ENCODE peak calls at places on chromosomes 13 and 19, in six cellular contexts. One of them, this sample, is unnamed.

GRCh38 chr19:31152906-31153305 is 196.3 kb downstream of the TSHZ3 start:
- DNase-seq in hepatocyte: no peak
- DNase-seq in stomach: no peak
- DNase-seq in coronary artery: no peak
- DNase-seq in dorsolateral prefrontal cortex: no peak
- DNase-seq in cardiac muscle cell: no peak
- DNase-seq in this sample: no peak

GRCh38 chr13:33251131-33251629 is 34.4 kb downstream of the STARD13 start:
- DNase-seq in hepatocyte: peak
- DNase-seq in stomach: no peak
- DNase-seq in dorsolateral prefrontal cortex: no peak
- DNase-seq in cardiac muscle cell: peak
- DNase-seq in coronary artery: no peak
- DNase-seq in this sample: no peak

GRCh38 chr19:46392252-46392801 is 21.0 kb downstream of the CCDC8 start:
- DNase-seq in stomach: no peak
- DNase-seq in hepatocyte: peak
- DNase-seq in coronary artery: no peak
- DNase-seq in dorsolateral prefrontal cortex: no peak
- DNase-seq in cardiac muscle cell: peak
- DNase-seq in this sample: peak

GRCh38 chr19:3046621-3047306 is 15.5 kb downstream of the TLE5 start:
- DNase-seq in stomach: no peak
- DNase-seq in coronary artery: peak
- DNase-seq in cardiac muscle cell: peak
- DNase-seq in hepatocyte: peak
- DNase-seq in dorsolateral prefrontal cortex: no peak
- DNase-seq in this sample: no peak

GRCh38 chr19:53511357-53511756 is 26.6 kb upstream of the ZNF331 start:
- DNase-seq in coronary artery: no peak
- DNase-seq in stomach: no peak
- DNase-seq in hepatocyte: no peak
- DNase-seq in cardiac muscle cell: no peak
- DNase-seq in dorsolateral prefrontal cortex: no peak
- DNase-seq in this sample: no peak

GRCh38 chr13:97548736-97549135 is 114.8 kb downstream of the RAP2A start:
- DNase-seq in dorsolateral prefrontal cortex: no peak
- DNase-seq in coronary artery: no peak
- DNase-seq in stomach: no peak
- DNase-seq in cardiac muscle cell: no peak
- DNase-seq in hepatocyte: no peak
- DNase-seq in this sample: no peak

GRCh38 chr19:29603308-29603707 is 2.8 kb upstream of the POP4 start:
- DNase-seq in stomach: no peak
- DNase-seq in dorsolateral prefrontal cortex: no peak
- DNase-seq in coronary artery: no peak
- DNase-seq in hepatocyte: no peak
- DNase-seq in cardiac muscle cell: no peak
- DNase-seq in this sample: no peak

GRCh38 chr19:47446534-47447469 is 24.9 kb downstream of the SLC8A2 start:
- DNase-seq in stomach: peak
- DNase-seq in coronary artery: no peak
- DNase-seq in hepatocyte: peak
- DNase-seq in dorsolateral prefrontal cortex: peak
- DNase-seq in cardiac muscle cell: peak
- DNase-seq in this sample: no peak

GRCh38 chr13:111115051-111115840 is at the start of gene ARHGEF7:
- DNase-seq in hepatocyte: peak
- DNase-seq in coronary artery: no peak
- DNase-seq in stomach: no peak
- DNase-seq in cardiac muscle cell: no peak
- DNase-seq in dorsolateral prefrontal cortex: peak
- DNase-seq in this sample: no peak

GRCh38 chr13:76672422-76672821 is 213.8 kb downstream of the KCTD12 start:
- DNase-seq in coronary artery: no peak
- DNase-seq in stomach: no peak
- DNase-seq in cardiac muscle cell: peak
- DNase-seq in dorsolateral prefrontal cortex: no peak
- DNase-seq in hepatocyte: peak
- DNase-seq in this sample: no peak

GRCh38 chr13:23506071-23506820 is 64.0 kb upstream of the TNFRSF19 start:
- DNase-seq in coronary artery: no peak
- DNase-seq in cardiac muscle cell: peak
- DNase-seq in dorsolateral prefrontal cortex: no peak
- DNase-seq in hepatocyte: no peak
- DNase-seq in stomach: no peak
- DNase-seq in this sample: no peak

GRCh38 chr19:32708457-32708856 is 11.1 kb upstream of the TDRD12 start:
- DNase-seq in cardiac muscle cell: no peak
- DNase-seq in dorsolateral prefrontal cortex: no peak
- DNase-seq in coronary artery: no peak
- DNase-seq in stomach: no peak
- DNase-seq in hepatocyte: no peak
- DNase-seq in this sample: no peak

GRCh38 chr13:40794414-40795368 is 5.3 kb downstream of the SLC25A15 start:
- DNase-seq in hepatocyte: peak
- DNase-seq in coronary artery: no peak
- DNase-seq in stomach: no peak
- DNase-seq in dorsolateral prefrontal cortex: no peak
- DNase-seq in cardiac muscle cell: no peak
- DNase-seq in this sample: no peak

GRCh38 chr13:40181203-40181845 is 485.1 kb downstream of the FOXO1 start:
- DNase-seq in stomach: no peak
- DNase-seq in hepatocyte: peak
- DNase-seq in dorsolateral prefrontal cortex: no peak
- DNase-seq in coronary artery: no peak
- DNase-seq in cardiac muscle cell: peak
- DNase-seq in this sample: no peak

GRCh38 chr13:112131081-112131739 is 64.3 kb downstream of the SOX1 start:
- DNase-seq in dorsolateral prefrontal cortex: no peak
- DNase-seq in cardiac muscle cell: no peak
- DNase-seq in stomach: peak
- DNase-seq in hepatocyte: no peak
- DNase-seq in coronary artery: peak
- DNase-seq in this sample: no peak

GRCh38 chr13:101218484-101218883 is 197.8 kb downstream of the NALCN start:
- DNase-seq in cardiac muscle cell: no peak
- DNase-seq in coronary artery: no peak
- DNase-seq in dorsolateral prefrontal cortex: no peak
- DNase-seq in hepatocyte: no peak
- DNase-seq in stomach: no peak
- DNase-seq in this sample: no peak

GRCh38 chr13:52695856-52696255 is 43.2 kb downstream of the SUGT1 start:
- DNase-seq in coronary artery: no peak
- DNase-seq in stomach: no peak
- DNase-seq in hepatocyte: no peak
- DNase-seq in cardiac muscle cell: peak
- DNase-seq in dorsolateral prefrontal cortex: no peak
- DNase-seq in this sample: no peak

GRCh38 chr13:29567411-29567810 is 28.1 kb downstream of the SLC7A1 start:
- DNase-seq in coronary artery: no peak
- DNase-seq in dorsolateral prefrontal cortex: no peak
- DNase-seq in hepatocyte: no peak
- DNase-seq in stomach: no peak
- DNase-seq in cardiac muscle cell: no peak
- DNase-seq in this sample: no peak

GRCh38 chr13:60326273-60326672 is 70.7 kb upstream of the TDRD3 start:
- DNase-seq in coronary artery: no peak
- DNase-seq in stomach: no peak
- DNase-seq in cardiac muscle cell: no peak
- DNase-seq in hepatocyte: no peak
- DNase-seq in dorsolateral prefrontal cortex: no peak
- DNase-seq in this sample: no peak

GRCh38 chr19:28634837-28635236 is 578.1 kb downstream of the UQCRFS1 start:
- DNase-seq in hepatocyte: no peak
- DNase-seq in cardiac muscle cell: no peak
- DNase-seq in dorsolateral prefrontal cortex: no peak
- DNase-seq in coronary artery: no peak
- DNase-seq in stomach: no peak
- DNase-seq in this sample: no peak

GRCh38 chr13:99339230-99339721 is 32.1 kb upstream of the GPR183 start:
- DNase-seq in hepatocyte: no peak
- DNase-seq in stomach: no peak
- DNase-seq in cardiac muscle cell: no peak
- DNase-seq in coronary artery: no peak
- DNase-seq in dorsolateral prefrontal cortex: no peak
- DNase-seq in this sample: no peak

GRCh38 chr19:36139120-36139472 is 770 bp upstream of the CAPNS1 start:
- DNase-seq in coronary artery: no peak
- DNase-seq in hepatocyte: no peak
- DNase-seq in cardiac muscle cell: no peak
- DNase-seq in stomach: no peak
- DNase-seq in dorsolateral prefrontal cortex: no peak
- DNase-seq in this sample: no peak
- H3K4me3 ChIP-seq in coronary artery: peak
- H3K4me3 ChIP-seq in hepatocyte: peak
- H3K4me3 ChIP-seq in cardiac muscle cell: peak
- H3K4me3 ChIP-seq in stomach: peak
- H3K4me3 ChIP-seq in dorsolateral prefrontal cortex: peak
- H3K4me3 ChIP-seq in this sample: peak

GRCh38 chr19:18160792-18161690 is 8.1 kb downstream of the PIK3R2 start:
- DNase-seq in coronary artery: no peak
- DNase-seq in dorsolateral prefrontal cortex: peak
- DNase-seq in stomach: peak
- DNase-seq in cardiac muscle cell: peak
- DNase-seq in hepatocyte: peak
- DNase-seq in this sample: peak
- TF ChIP-seq CTCF in coronary artery: peak
- TF ChIP-seq CTCF in dorsolateral prefrontal cortex: peak
- TF ChIP-seq CTCF in stomach: peak
- TF ChIP-seq CTCF in cardiac muscle cell: peak
- TF ChIP-seq CTCF in hepatocyte: peak
- TF ChIP-seq CTCF in this sample: peak

GRCh38 chr13:105074756-105075155 is 1460.7 kb downstream of the EFNB2 start:
- DNase-seq in hepatocyte: no peak
- DNase-seq in cardiac muscle cell: no peak
- DNase-seq in coronary artery: no peak
- DNase-seq in dorsolateral prefrontal cortex: no peak
- DNase-seq in stomach: no peak
- DNase-seq in this sample: no peak
- H3K4me3 ChIP-seq in hepatocyte: no peak
- H3K4me3 ChIP-seq in cardiac muscle cell: no peak
- H3K4me3 ChIP-seq in coronary artery: no peak
- H3K4me3 ChIP-seq in dorsolateral prefrontal cortex: no peak
- H3K4me3 ChIP-seq in stomach: no peak
- H3K4me3 ChIP-seq in this sample: no peak

DNA sequence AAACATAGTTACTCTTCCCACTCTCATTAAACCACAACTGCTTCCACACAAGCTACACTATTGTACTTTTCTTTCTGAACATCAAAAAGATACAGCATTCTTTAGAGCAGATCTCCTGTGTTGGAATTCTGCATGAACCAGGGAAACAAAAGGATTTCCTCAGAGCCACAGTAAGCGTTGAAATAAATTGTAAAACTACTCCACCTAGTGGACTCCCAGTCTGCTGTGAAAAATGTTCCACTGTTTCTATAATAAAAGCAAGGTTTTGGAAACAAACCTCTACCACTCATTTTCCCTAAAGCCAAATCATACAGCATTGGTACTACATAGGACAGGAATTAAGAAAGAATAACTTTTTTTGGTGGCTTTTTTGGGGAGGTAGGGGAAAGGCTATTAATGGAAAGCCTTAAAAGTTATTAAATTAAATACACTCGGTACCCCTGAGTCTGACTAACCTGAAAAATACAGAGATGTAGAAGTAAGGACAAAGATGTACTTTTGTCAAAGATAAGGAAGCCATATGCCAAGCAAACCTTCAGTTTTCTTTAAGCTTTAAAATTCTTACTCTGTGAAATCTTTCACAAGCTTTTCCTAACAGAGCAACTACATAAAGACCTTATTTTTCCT is 19.3 kb downstream of the NUFIP1 start:
- DNase-seq in coronary artery: no peak
- DNase-seq in hepatocyte: peak
- DNase-seq in dorsolateral prefrontal cortex: peak
- DNase-seq in stomach: no peak
- DNase-seq in cardiac muscle cell: peak
- DNase-seq in this sample: no peak
- TF ChIP-seq CTCF in coronary artery: peak
- TF ChIP-seq CTCF in hepatocyte: peak
- TF ChIP-seq CTCF in dorsolateral prefrontal cortex: peak
- TF ChIP-seq CTCF in stomach: peak
- TF ChIP-seq CTCF in cardiac muscle cell: peak
- TF ChIP-seq CTCF in this sample: peak

GRCh38 chr19:51600940-51601575 is 29.1 kb downstream of the SIGLEC5 start:
- DNase-seq in cardiac muscle cell: peak
- DNase-seq in stomach: no peak
- DNase-seq in dorsolateral prefrontal cortex: no peak
- DNase-seq in coronary artery: no peak
- DNase-seq in hepatocyte: no peak
- DNase-seq in this sample: peak
- H3K4me3 ChIP-seq in cardiac muscle cell: no peak
- H3K4me3 ChIP-seq in stomach: no peak
- H3K4me3 ChIP-seq in dorsolateral prefrontal cortex: no peak
- H3K4me3 ChIP-seq in coronary artery: no peak
- H3K4me3 ChIP-seq in hepatocyte: no peak
- H3K4me3 ChIP-seq in this sample: no peak

GRCh38 chr13:113307491-113307890 is 10.5 kb downstream of the LAMP1 start:
- DNase-seq in stomach: no peak
- DNase-seq in cardiac muscle cell: no peak
- DNase-seq in hepatocyte: no peak
- DNase-seq in coronary artery: no peak
- DNase-seq in dorsolateral prefrontal cortex: no peak
- DNase-seq in this sample: no peak
- TF ChIP-seq CTCF in stomach: no peak
- TF ChIP-seq CTCF in cardiac muscle cell: no peak
- TF ChIP-seq CTCF in hepatocyte: no peak
- TF ChIP-seq CTCF in coronary artery: no peak
- TF ChIP-seq CTCF in dorsolateral prefrontal cortex: no peak
- TF ChIP-seq CTCF in this sample: no peak

GRCh38 chr19:7482584-7483439 is 6.0 kb downstream of the PEX11G start:
- DNase-seq in dorsolateral prefrontal cortex: no peak
- DNase-seq in cardiac muscle cell: peak
- DNase-seq in hepatocyte: peak
- DNase-seq in coronary artery: no peak
- DNase-seq in stomach: no peak
- DNase-seq in this sample: no peak
- H3K4me3 ChIP-seq in dorsolateral prefrontal cortex: no peak
- H3K4me3 ChIP-seq in cardiac muscle cell: no peak
- H3K4me3 ChIP-seq in hepatocyte: no peak
- H3K4me3 ChIP-seq in coronary artery: peak
- H3K4me3 ChIP-seq in stomach: no peak
- H3K4me3 ChIP-seq in this sample: no peak

This sample was measured in left lung.